ENCODE peak calls at places on chromosome X, in six cellular contexts. T is NCI-H69, J is activated T-cell treated with anti-CD3 and anti-CD28 coated beads for 1 hour, F is T-helper 9 cell, D is fibroblast of the conjunctiva, V is suprapubic skin. C is an unnamed sample.

GRCh38 chrX:9249452-9249851 is 215.4 kb upstream of the TBL1X start:
- DNase-seq in T (no peak), F (no peak), D (no peak), J (no peak), V (no peak), C (no peak)

GRCh38 chrX:115595049-115595448 is 34.1 kb downstream of the PLS3 start:
- DNase-seq in D (no peak), F (no peak), T (no peak), J (no peak), V (no peak), C (no peak)

GRCh38 chrX:130896816-130897508 is 6.0 kb downstream of the ENOX2 start:
- DNase-seq in J (no peak), V (no peak), F (no peak), T (no peak), D (no peak), C (no peak)

GRCh38 chrX:116961872-116962582 is 499.3 kb upstream of the CT83 start:
- DNase-seq in J (no peak), V (no peak), T (no peak), D (peak; percentile 1), F (no peak), C (no peak)

GRCh38 chrX:46873746-46874145 is 36.9 kb downstream of the RP2 start:
- DNase-seq in V (no peak), D (no peak), T (peak; percentile 14), F (no peak), J (no peak), C (no peak)

GRCh38 chrX:29431895-29432294 is 783.5 kb upstream of the MAGEB2 start:
- DNase-seq in F (no peak), V (no peak), J (no peak), D (no peak), T (no peak), C (no peak)

GRCh38 chrX:122113376-122113775 is 1066.0 kb downstream of the GLUD2 start:
- DNase-seq in T (peak; percentile 1), D (no peak), V (no peak), F (no peak), J (no peak), C (peak; percentile 12)

GRCh38 chrX:118039591-118039990 is 77.0 kb downstream of the KLHL13 start:
- DNase-seq in D (no peak), J (no peak), F (no peak), T (no peak), V (no peak), C (no peak)

GRCh38 chrX:10620121-10620699 is at the start of gene MID1:
- DNase-seq in D (peak; percentile 67), T (peak; percentile 69), V (peak; percentile 83), J (no peak), F (no peak), C (peak; percentile 65)

GRCh38 chrX:19554786-19555185 is 39.5 kb upstream of the MAP3K15 start:
- DNase-seq in D (no peak), F (no peak), T (no peak), V (no peak), J (no peak), C (no peak)

GRCh38 chrX:6021316-6022091 is 207.2 kb downstream of the NLGN4X start:
- DNase-seq in D (peak; percentile 9), J (no peak), V (no peak), T (peak; percentile 55), F (no peak), C (peak; percentile 12)

GRCh38 chrX:37701588-37701987 is 16.0 kb downstream of the XK start:
- DNase-seq in D (no peak), V (no peak), T (peak; percentile 76), F (no peak), J (no peak), C (no peak)

GRCh38 chrX:19372170-19373033 is 28.7 kb downstream of the PDHA1 start:
- DNase-seq in T (peak; percentile 66), J (peak; percentile 52), V (no peak), D (peak; percentile 45), F (peak; percentile 31), C (peak; percentile 77)

GRCh38 chrX:6363193-6363592 is 134.5 kb upstream of the NLGN4X start:
- DNase-seq in J (no peak), D (no peak), T (peak; percentile 7), F (no peak), V (no peak), C (no peak)

GRCh38 chrX:145405012-145405411 is 157.7 kb downstream of the SPANXN1 start:
- DNase-seq in T (peak; percentile 1), F (no peak), J (no peak), V (no peak), D (no peak), C (peak; percentile 15)

GRCh38 chrX:40278340-40279090 is 180.8 kb upstream of the BCOR start:
- DNase-seq in V (no peak), J (peak; percentile 25), F (peak; percentile 63), T (peak; percentile 70), D (no peak), C (no peak)

GRCh38 chrX:16386126-16386525 is 218.8 kb downstream of the MAGEB17 start:
- DNase-seq in D (no peak), F (no peak), T (no peak), J (no peak), V (no peak), C (no peak)

GRCh38 chrX:148530464-148531077 is 30.2 kb downstream of the AFF2 start:
- DNase-seq in D (no peak), J (no peak), T (peak; percentile 5), F (no peak), V (no peak), C (no peak)

GRCh38 chrX:97215166-97215565 is 331.5 kb downstream of the RPA4 start:
- DNase-seq in F (no peak), T (no peak), D (no peak), V (no peak), J (no peak), C (no peak)

GRCh38 chrX:127574829-127575228 is 477.4 kb downstream of the ACTRT1 start:
- DNase-seq in D (no peak), F (no peak), V (no peak), T (no peak), J (no peak), C (no peak)

GRCh38 chrX:130095249-130095648 is 15.0 kb downstream of the ELF4 start:
- DNase-seq in F (no peak), T (no peak), D (no peak), V (no peak), J (no peak), C (no peak)

GRCh38 chrX:16712116-16712824 is at the start of gene CTPS2:
- DNase-seq in J (peak; percentile 20), V (peak; percentile 81), D (peak; percentile 16), T (peak; percentile 74), F (peak; percentile 26), C (peak; percentile 62)

GRCh38 chrX:131617182-131617581 is 73.3 kb downstream of the OR13H1 start:
- DNase-seq in F (no peak), J (no peak), D (no peak), V (no peak), T (no peak), C (no peak)

GRCh38 chrX:50691820-50692219 is 122.2 kb downstream of the SHROOM4 start:
- DNase-seq in F (no peak), V (no peak), D (peak; percentile 28), T (peak; percentile 51), J (no peak), C (peak; percentile 66)

GRCh38 chrX:19758536-19758935 is 128.9 kb downstream of the SH3KBP1 start:
- DNase-seq in T (no peak), F (no peak), J (no peak), V (no peak), D (no peak), C (no peak)

GRCh38 chrX:80120335-80120734 is 105.8 kb downstream of the TBX22 start:
- DNase-seq in F (no peak), D (no peak), V (no peak), J (no peak), T (no peak), C (no peak)